ENCODE peak calls at places on chromosomes 11 and 22, in six cellular contexts. I is IMR-90, G is heart right ventricle, T is cardiac fibroblast, S is choroid plexus epithelial cell, K is fibroblast of lung. O is an unnamed sample.
A peak's percentile ranks its signal among the peaks of the same experiment; 100 is the strongest.

GRCh38 chr22:37098976-37099577 is 10.4 kb downstream of the TMPRSS6 start:
- DNase-seq in T (no peak), S (no peak), G (no peak), I (no peak), K (no peak), O (no peak)

GRCh38 chr11:119468511-119468910 is 45.5 kb upstream of the THY1 start:
- DNase-seq in G (no peak), K (no peak), T (no peak), I (no peak), S (no peak), O (no peak)

GRCh38 chr11:113634940-113635575 is 71.0 kb downstream of the TMPRSS5 start:
- DNase-seq in G (no peak), T (no peak), K (no peak), S (no peak), I (no peak), O (no peak)

GRCh38 chr11:90229791-90230190 is 6.9 kb upstream of the CHORDC1 start:
- DNase-seq in I (peak; percentile 23), T (no peak), G (no peak), K (no peak), S (peak; percentile 35), O (no peak)

GRCh38 chr11:12606597-12606996 is 67.6 kb upstream of the TEAD1 start:
- DNase-seq in S (peak; percentile 86), K (peak; percentile 78), T (peak; percentile 82), G (no peak), I (peak; percentile 90), O (peak; percentile 11)

GRCh38 chr11:114036156-114036811 is 23.2 kb upstream of the ZBTB16 start:
- DNase-seq in K (peak; percentile 86), T (peak; percentile 88), G (peak; percentile 89), I (peak; percentile 18), S (peak; percentile 74), O (peak; percentile 36)

GRCh38 chr11:44085330-44085729 is 10.1 kb upstream of the EXT2 start:
- DNase-seq in G (no peak), K (no peak), T (no peak), S (no peak), I (no peak), O (no peak)

GRCh38 chr11:94142308-94143277 is 14.0 kb downstream of the PANX1 start:
- DNase-seq in S (peak; percentile 46), G (no peak), K (no peak), T (peak; percentile 32), I (no peak), O (no peak)

GRCh38 chr22:25928038-25928437 is 186.1 kb downstream of the MYO18B start:
- DNase-seq in T (no peak), S (no peak), K (no peak), G (no peak), I (no peak), O (no peak)

GRCh38 chr11:107857550-107858216 is 904 bp downstream of the SLC35F2 start:
- DNase-seq in T (peak; percentile 6), K (peak; percentile 21), S (peak; percentile 22), G (no peak), I (peak; percentile 41), O (no peak)

GRCh38 chr11:122069946-122070345 is 46.1 kb downstream of the BLID start:
- DNase-seq in G (peak; percentile 16), K (peak; percentile 92), T (peak; percentile 92), I (peak; percentile 91), S (peak; percentile 94), O (peak; percentile 43)

GRCh38 chr11:75035911-75036536 is 47.3 kb downstream of the NEU3 start:
- DNase-seq in G (no peak), I (no peak), K (no peak), S (no peak), T (no peak), O (peak; percentile 25)

GRCh38 chr22:41699264-41700104 is at the start of gene MEI1:
- DNase-seq in I (peak; percentile 56), G (peak; percentile 92), T (peak; percentile 78), K (peak; percentile 64), S (peak; percentile 79), O (peak; percentile 52)
- H3K4me3 ChIP-seq in I (no peak within 1 kb of the TSS), G (peak within 1 kb of the TSS; percentile 4), T (no peak within 1 kb of the TSS), K (no peak within 1 kb of the TSS), S (peak within 1 kb of the TSS; percentile 30), O (no peak within 1 kb of the TSS)

DNA sequence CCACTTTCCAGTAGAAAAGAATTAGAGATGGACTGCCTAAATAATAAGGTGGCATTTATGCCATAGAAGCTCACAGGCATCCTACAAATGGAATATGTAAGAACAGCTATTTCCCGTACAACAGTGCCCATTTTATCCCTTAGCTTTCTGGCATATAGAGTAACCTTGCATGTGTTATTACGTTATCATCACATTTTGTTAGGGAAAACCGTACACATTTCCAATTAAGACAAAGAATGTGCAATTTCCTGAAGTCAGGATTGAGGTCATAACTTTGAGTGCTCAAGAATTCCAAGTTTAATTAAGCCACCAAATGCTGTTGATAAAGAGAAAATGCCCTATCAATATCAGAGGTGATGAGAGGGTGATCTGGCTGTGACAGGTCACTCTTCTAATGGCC is 58.9 kb downstream of the LDLRAD3 start:
- DNase-seq in S (no peak), G (no peak), I (no peak), T (peak; percentile 44), K (no peak), O (no peak)
- TF ChIP-seq CTCF in S (no peak), G (no peak), I (no peak), T (no peak), K (no peak), O (no peak)

GRCh38 chr22:24497879-24498278 is 2.7 kb downstream of the UPB1 start:
- DNase-seq in I (no peak), T (no peak), G (no peak), S (no peak), K (no peak), O (no peak)
- H3K4me3 ChIP-seq in I (no peak overlapping the region), T (no peak overlapping the region), G (no peak overlapping the region), S (no peak overlapping the region), K (no peak overlapping the region), O (no peak overlapping the region)

DNA sequence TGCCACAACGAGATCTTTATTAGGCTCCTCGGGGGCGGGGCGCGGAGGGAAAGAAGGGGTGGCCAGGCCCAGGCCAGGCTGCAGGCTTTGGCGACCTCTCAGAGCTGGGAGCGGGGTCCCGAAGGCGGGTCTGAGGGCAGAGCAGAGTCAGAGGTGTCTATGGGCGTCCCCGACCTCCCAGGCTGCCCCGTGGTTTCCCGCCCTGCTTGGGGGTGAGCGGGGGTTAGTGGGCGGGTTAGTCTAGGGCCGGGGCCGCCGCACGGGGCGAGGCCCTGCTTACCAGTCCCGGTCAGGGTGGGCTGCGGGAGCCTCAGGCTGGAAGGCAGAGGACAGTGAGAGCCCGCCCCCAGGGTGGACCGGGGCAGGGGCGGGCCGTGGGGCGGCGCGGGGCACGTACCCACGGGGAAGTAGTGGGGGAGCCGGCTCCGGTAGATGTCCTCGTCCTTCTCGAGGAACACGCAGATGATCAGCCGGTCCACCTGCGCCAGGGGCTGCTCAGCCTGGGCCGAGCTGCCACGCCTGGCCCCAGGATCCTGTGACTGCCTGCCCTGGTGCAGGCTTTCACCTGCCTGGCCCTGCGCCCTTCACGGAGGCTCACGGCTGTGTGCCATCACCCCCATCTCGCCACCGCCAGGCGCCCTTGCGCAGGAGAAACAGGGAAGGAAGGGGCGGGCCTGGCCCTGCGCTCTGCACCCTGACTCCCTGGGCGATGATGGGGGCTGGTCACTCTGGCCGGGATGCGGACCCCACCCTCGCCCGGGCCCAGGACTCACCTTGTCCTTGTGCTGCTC is 12.5 kb downstream of the OTUB1 start:
- DNase-seq in K (no peak), G (no peak), I (no peak), T (no peak), S (no peak), O (peak; percentile 74)
- TF ChIP-seq CTCF in K (no peak), G (no peak), I (no peak), T (no peak), S (no peak), O (peak; percentile 13)

GRCh38 chr11:324131-324530 is 3.5 kb upstream of the IFITM3 start:
- DNase-seq in G (no peak), I (no peak), K (no peak), S (no peak), T (no peak), O (no peak)
- H3K4me3 ChIP-seq in G (no peak overlapping the region), I (no peak overlapping the region), K (no peak overlapping the region), S (no peak overlapping the region), T (no peak overlapping the region), O (no peak overlapping the region)